ENCODE peak calls at places on chromosomes 16 and 17, in six cellular contexts. L is uterus; O is stimulated activated naive CD4-positive, alpha-beta T cell treated with Interleukin-2 at 50 U/mL for 16 hours; N is sciatic nerve; F is NCI-H1694; H is lower lobe of right lung. B is an unnamed sample.

GRCh38 chr16:88063201-88063773 is 112.1 kb downstream of the BANP start:
- DNase-seq in L (peak; percentile 67), O (no peak), N (peak; percentile 74), F (no peak), H (no peak), B (peak; percentile 81)

GRCh38 chr17:68021963-68022362 is 13.6 kb upstream of the KPNA2 start:
- DNase-seq in L (no peak), O (no peak), N (no peak), F (no peak), H (no peak), B (no peak)

GRCh38 chr16:86585821-86586611 is 7.7 kb downstream of the FOXL1 start:
- DNase-seq in L (no peak), O (no peak), N (no peak), F (no peak), H (no peak), B (no peak)

GRCh38 chr17:16483021-16483645 is 8.9 kb downstream of the LRRC75A start:
- DNase-seq in L (no peak), O (no peak), N (no peak), F (no peak), H (no peak), B (no peak)

GRCh38 chr16:74748042-74748709 is 26.4 kb downstream of the FA2H start:
- DNase-seq in L (no peak), O (no peak), N (no peak), F (no peak), H (no peak), B (no peak)

GRCh38 chr16:67207116-67207856 is 8.4 kb downstream of the ELMO3 start:
- DNase-seq in L (no peak), O (no peak), N (no peak), F (no peak), H (no peak), B (no peak)

GRCh38 chr17:39357488-39357887 is 43.9 kb downstream of the FBXL20 start:
- DNase-seq in L (no peak), O (no peak), N (no peak), F (no peak), H (no peak), B (no peak)

GRCh38 chr17:27861979-27862378 is 31.2 kb downstream of the LYRM9 start:
- DNase-seq in L (no peak), O (no peak), N (no peak), F (no peak), H (no peak), B (no peak)

GRCh38 chr16:56480776-56481467 is 29.6 kb downstream of the OGFOD1 start:
- DNase-seq in L (no peak), O (no peak), N (no peak), F (no peak), H (no peak), B (no peak)

GRCh38 chr16:2535644-2536021 is 2.2 kb upstream of the PDPK1 start:
- DNase-seq in L (peak; percentile 69), O (no peak), N (no peak), F (no peak), H (peak; percentile 55), B (peak; percentile 85)

GRCh38 chr17:75110307-75110937 is 653 bp downstream of the ARMC7 start:
- DNase-seq in L (peak; percentile 35), O (no peak), N (no peak), F (no peak), H (peak; percentile 60), B (no peak)

GRCh38 chr16:75929056-75929455 is 202.8 kb upstream of the CPHXL start:
- DNase-seq in L (no peak), O (no peak), N (no peak), F (no peak), H (no peak), B (no peak)

GRCh38 chr17:74274703-74275340 is 788 bp downstream of the DNAI2 start:
- DNase-seq in L (no peak), O (no peak), N (no peak), F (no peak), H (no peak), B (no peak)

GRCh38 chr17:74763565-74764387 is 12.4 kb downstream of the NAT9 start:
- DNase-seq in L (no peak), O (no peak), N (no peak), F (no peak), H (no peak), B (no peak)

GRCh38 chr17:51653902-51654301 is 393.6 kb downstream of the UTP18 start:
- DNase-seq in L (no peak), O (no peak), N (no peak), F (peak; percentile 91), H (no peak), B (no peak)

GRCh38 chr16:11386054-11386680 is 40.9 kb downstream of the RMI2 start:
- DNase-seq in L (no peak), O (no peak), N (no peak), F (no peak), H (no peak), B (no peak)

GRCh38 chr17:27993723-27994310 is 48.7 kb upstream of the NLK start:
- DNase-seq in L (no peak), O (no peak), N (no peak), F (no peak), H (no peak), B (no peak)

GRCh38 chr17:82172461-82173160 is 40.0 kb downstream of the CCDC57 start:
- DNase-seq in L (no peak), O (no peak), N (no peak), F (no peak), H (no peak), B (no peak)

GRCh38 chr17:15124746-15125145 is 140.4 kb downstream of the PMP22 start:
- DNase-seq in L (no peak), O (no peak), N (no peak), F (no peak), H (no peak), B (no peak)

GRCh38 chr17:41397003-41397665 is at the start of gene KRT31:
- DNase-seq in L (no peak), O (no peak), N (no peak), F (no peak), H (no peak), B (no peak)

GRCh38 chr17:33113281-33114010 is 121.8 kb downstream of the SPACA3 start:
- DNase-seq in L (no peak), O (no peak), N (no peak), F (no peak), H (no peak), B (no peak)

GRCh38 chr17:65228734-65229390 is 91.7 kb downstream of the RGS9 start:
- DNase-seq in L (no peak), O (peak; percentile 57), N (no peak), F (no peak), H (no peak), B (no peak)

GRCh38 chr17:56913000-56913866 is 616 bp downstream of the TRIM25 start:
- DNase-seq in L (peak; percentile 31), O (no peak), N (no peak), F (no peak), H (no peak), B (peak; percentile 68)

GRCh38 chr17:82294086-82294773 is 20.7 kb upstream of the CSNK1D start:
- DNase-seq in L (no peak), O (no peak), N (no peak), F (no peak), H (no peak), B (no peak)

GRCh38 chr17:841313-841712 is 59.2 kb downstream of the MRM3 start:
- DNase-seq in L (no peak), O (no peak), N (no peak), F (no peak), H (peak; percentile 60), B (no peak)

GRCh38 chr16:27359615-27360014 is 42.4 kb upstream of the IL21R start:
- DNase-seq in L (no peak), O (no peak), N (no peak), F (no peak), H (no peak), B (no peak)

GRCh38 chr16:19524356-19524865 is 669 bp downstream of the CCP110 start:
- DNase-seq in L (no peak), O (no peak), N (no peak), F (no peak), H (no peak), B (peak; percentile 66)

GRCh38 chr16:85279874-85280545 is 167.7 kb upstream of the CIBAR2 start:
- DNase-seq in L (no peak), O (no peak), N (peak; percentile 80), F (no peak), H (no peak), B (peak; percentile 76)

GRCh38 chr17:17205368-17206148 is 575 bp downstream of the PLD6 start:
- DNase-seq in L (peak; percentile 61), O (peak; percentile 63), N (peak; percentile 80), F (peak; percentile 40), H (peak; percentile 78), B (peak; percentile 85)

GRCh38 chr16:68452176-68452575 is 3.9 kb upstream of the SMPD3 start:
- DNase-seq in L (no peak), O (no peak), N (no peak), F (no peak), H (no peak), B (no peak)

GRCh38 chr16:88479795-88480760 is 27.0 kb downstream of the ZFPM1 start:
- DNase-seq in L (no peak), O (peak; percentile 11), N (no peak), F (no peak), H (no peak), B (no peak)

GRCh38 chr17:21214777-21215541 is 998 bp upstream of the TMEM11 start:
- DNase-seq in L (no peak), O (no peak), N (peak; percentile 65), F (no peak), H (peak; percentile 56), B (peak; percentile 70)

B was measured in sigmoid colon.